ENCODE peak calls at places on chromosomes 5 and 9, in five cellular contexts. One of them, this sample, is unnamed.

GRCh38 chr5:96952946-96953730 is 17.3 kb downstream of the LNPEP start:
- DNase-seq in NT2/D1: no peak
- DNase-seq in stimulated activated CD4-positive, alpha-beta T cell treated with anti-CD3 and anti-CD28 coated beads, TNF-alpha, amount 100 ng/mL, for 1 hour: no peak
- DNase-seq in T1000: no peak
- DNase-seq in thoracic aorta: no peak
- DNase-seq in this sample: no peak

GRCh38 chr9:130766031-130766903 is 68.8 kb upstream of the ABL1 start:
- DNase-seq in thoracic aorta: no peak
- DNase-seq in T1000: no peak
- DNase-seq in NT2/D1: no peak
- DNase-seq in stimulated activated CD4-positive, alpha-beta T cell treated with anti-CD3 and anti-CD28 coated beads, TNF-alpha, amount 100 ng/mL, for 1 hour: no peak
- DNase-seq in this sample: no peak

GRCh38 chr5:115948013-115948605 is 14.2 kb upstream of the LVRN start:
- DNase-seq in stimulated activated CD4-positive, alpha-beta T cell treated with anti-CD3 and anti-CD28 coated beads, TNF-alpha, amount 100 ng/mL, for 1 hour: no peak
- DNase-seq in thoracic aorta: no peak
- DNase-seq in NT2/D1: no peak
- DNase-seq in T1000: no peak
- DNase-seq in this sample: no peak

GRCh38 chr9:34158362-34158869 is 20.4 kb upstream of the UBAP1 start:
- DNase-seq in thoracic aorta: no peak
- DNase-seq in T1000: peak
- DNase-seq in NT2/D1: no peak
- DNase-seq in stimulated activated CD4-positive, alpha-beta T cell treated with anti-CD3 and anti-CD28 coated beads, TNF-alpha, amount 100 ng/mL, for 1 hour: no peak
- DNase-seq in this sample: peak

GRCh38 chr5:154520861-154521453 is 42.9 kb upstream of the HAND1 start:
- DNase-seq in T1000: no peak
- DNase-seq in stimulated activated CD4-positive, alpha-beta T cell treated with anti-CD3 and anti-CD28 coated beads, TNF-alpha, amount 100 ng/mL, for 1 hour: no peak
- DNase-seq in NT2/D1: peak
- DNase-seq in thoracic aorta: no peak
- DNase-seq in this sample: peak

GRCh38 chr9:107307331-107307730 is 24.3 kb downstream of the RAD23B start:
- DNase-seq in T1000: no peak
- DNase-seq in stimulated activated CD4-positive, alpha-beta T cell treated with anti-CD3 and anti-CD28 coated beads, TNF-alpha, amount 100 ng/mL, for 1 hour: no peak
- DNase-seq in NT2/D1: no peak
- DNase-seq in thoracic aorta: no peak
- DNase-seq in this sample: no peak

GRCh38 chr9:136052433-136052880 is 42.6 kb downstream of the NACC2 start:
- DNase-seq in T1000: peak
- DNase-seq in NT2/D1: no peak
- DNase-seq in stimulated activated CD4-positive, alpha-beta T cell treated with anti-CD3 and anti-CD28 coated beads, TNF-alpha, amount 100 ng/mL, for 1 hour: no peak
- DNase-seq in thoracic aorta: no peak
- DNase-seq in this sample: peak

GRCh38 chr5:142323480-142324376 is 1.1 kb downstream of the SPRY4 start:
- DNase-seq in stimulated activated CD4-positive, alpha-beta T cell treated with anti-CD3 and anti-CD28 coated beads, TNF-alpha, amount 100 ng/mL, for 1 hour: no peak
- DNase-seq in thoracic aorta: no peak
- DNase-seq in T1000: no peak
- DNase-seq in NT2/D1: no peak
- DNase-seq in this sample: peak

GRCh38 chr5:109511980-109512744 is 102.4 kb upstream of the PJA2 start:
- DNase-seq in NT2/D1: no peak
- DNase-seq in stimulated activated CD4-positive, alpha-beta T cell treated with anti-CD3 and anti-CD28 coated beads, TNF-alpha, amount 100 ng/mL, for 1 hour: no peak
- DNase-seq in T1000: no peak
- DNase-seq in thoracic aorta: no peak
- DNase-seq in this sample: no peak

GRCh38 chr5:164869325-164869724 is 1363.9 kb downstream of the MAT2B start:
- DNase-seq in NT2/D1: no peak
- DNase-seq in stimulated activated CD4-positive, alpha-beta T cell treated with anti-CD3 and anti-CD28 coated beads, TNF-alpha, amount 100 ng/mL, for 1 hour: no peak
- DNase-seq in T1000: no peak
- DNase-seq in thoracic aorta: no peak
- DNase-seq in this sample: no peak

GRCh38 chr5:113274836-113275414 is 159.9 kb downstream of the TSSK1B start:
- DNase-seq in thoracic aorta: no peak
- DNase-seq in T1000: no peak
- DNase-seq in NT2/D1: peak
- DNase-seq in stimulated activated CD4-positive, alpha-beta T cell treated with anti-CD3 and anti-CD28 coated beads, TNF-alpha, amount 100 ng/mL, for 1 hour: no peak
- DNase-seq in this sample: peak

GRCh38 chr5:7856855-7857254 is 5.9 kb upstream of the CFAP90 start:
- DNase-seq in thoracic aorta: no peak
- DNase-seq in NT2/D1: peak
- DNase-seq in stimulated activated CD4-positive, alpha-beta T cell treated with anti-CD3 and anti-CD28 coated beads, TNF-alpha, amount 100 ng/mL, for 1 hour: no peak
- DNase-seq in T1000: no peak
- DNase-seq in this sample: no peak

GRCh38 chr5:17379188-17379951 is 118.7 kb upstream of the TAF11L2 start:
- DNase-seq in stimulated activated CD4-positive, alpha-beta T cell treated with anti-CD3 and anti-CD28 coated beads, TNF-alpha, amount 100 ng/mL, for 1 hour: no peak
- DNase-seq in T1000: no peak
- DNase-seq in NT2/D1: no peak
- DNase-seq in thoracic aorta: no peak
- DNase-seq in this sample: peak